ENCODE peak calls at places on chromosomes 12 and 14, in four cellular contexts. O, D, B and G are unnamed samples.

GRCh38 chr14:32083315-32083624 is 6.2 kb downstream of the ARHGAP5 start:
- DNase-seq in D (no peak), O (no peak), B (no peak), G (no peak)

GRCh38 chr12:5379737-5380496 is 52.0 kb upstream of the NTF3 start:
- DNase-seq in B (no peak), O (no peak), D (no peak), G (no peak)

GRCh38 chr12:91722072-91722471 is 423.6 kb downstream of the BTG1 start:
- DNase-seq in O (no peak), D (no peak), B (no peak), G (no peak)

GRCh38 chr12:16857456-16857923 is 251.5 kb upstream of the LMO3 start:
- DNase-seq in O (peak), D (no peak), B (no peak), G (no peak)

GRCh38 chr12:111803851-111804250 is 37.1 kb downstream of the ALDH2 start:
- DNase-seq in D (no peak), O (no peak), B (no peak), G (no peak)

GRCh38 chr12:132451172-132451835 is 38.6 kb upstream of the FBRSL1 start:
- DNase-seq in B (no peak), O (peak), D (peak), G (no peak)

GRCh38 chr12:88298761-88299242 is 156.7 kb downstream of the TMTC3 start:
- DNase-seq in O (no peak), B (no peak), D (no peak), G (no peak)

GRCh38 chr12:56951582-56952339 is 5.6 kb downstream of the RDH16 start:
- DNase-seq in B (no peak), O (no peak), D (no peak), G (peak)

GRCh38 chr14:33839193-33840076 is 111.4 kb downstream of the EGLN3 start:
- DNase-seq in O (peak), D (peak), B (peak), G (peak)

GRCh38 chr14:101066826-101067508 is 163.4 kb upstream of the RTL1 start:
- DNase-seq in B (no peak), D (peak), O (no peak), G (no peak)

GRCh38 chr12:5716221-5716620 is 228.8 kb downstream of the ANO2 start:
- DNase-seq in D (no peak), B (no peak), O (no peak), G (peak)

GRCh38 chr12:93571854-93572711 is at the start of gene SOCS2:
- DNase-seq in D (peak), O (peak), B (peak), G (peak)

GRCh38 chr12:56684745-56685369 is 3.2 kb downstream of the PTGES3 start:
- DNase-seq in B (no peak), O (no peak), D (no peak), G (no peak)

GRCh38 chr12:115257791-115258190 is 573.8 kb upstream of the TBX3 start:
- DNase-seq in B (no peak), O (no peak), D (no peak), G (no peak)

GRCh38 chr12:117921922-117922777 is 46.6 kb downstream of the KSR2 start:
- DNase-seq in D (no peak), B (no peak), O (no peak), G (no peak)

GRCh38 chr12:57771271-57771872 is 533 bp downstream of the METTL1 start:
- DNase-seq in B (peak), O (peak), D (peak), G (peak)

GRCh38 chr14:74402264-74403251 is 23.5 kb downstream of the SYNDIG1L start:
- DNase-seq in O (peak), B (no peak), D (no peak), G (no peak)

GRCh38 chr12:5768171-5768879 is 176.7 kb downstream of the ANO2 start:
- DNase-seq in D (peak), B (no peak), O (no peak), G (peak)

GRCh38 chr12:124828264-124829007 is 35.2 kb downstream of the SCARB1 start:
- DNase-seq in O (no peak), D (peak), B (no peak), G (peak)

GRCh38 chr12:67280088-67280487 is 10.9 kb downstream of the CAND1 start:
- DNase-seq in O (no peak), B (no peak), D (no peak), G (no peak)

GRCh38 chr12:108633534-108634224 is at the start of gene SELPLG:
- DNase-seq in B (peak), D (peak), O (peak), G (peak)

GRCh38 chr14:103870891-103871595 is 23.7 kb upstream of the PPP1R13B start:
- DNase-seq in B (no peak), O (no peak), D (no peak), G (no peak)

GRCh38 chr14:52051861-52052260 is 17.0 kb downstream of the NID2 start:
- DNase-seq in B (no peak), D (no peak), O (no peak), G (no peak)